ENCODE peak calls at places on chromosome 1, in eight cellular contexts. H is endothelial cell of umbilical vein, Y is sigmoid colon, J is heart left ventricle, I is ovary, T is breast epithelium, B is K562, F is body of pancreas. S is an unnamed sample. For H3K27me3, the result is how much of the 10 kb centered on the place peaks cover.

GRCh38 chr1:232940262-232940661 is 10.1 kb upstream of the NTPCR start:
- DNase-seq in F (no peak), H (no peak), T (no peak), I (no peak), B (no peak), Y (no peak), J (no peak), S (no peak)

GRCh38 chr1:46188295-46189030 is 9.8 kb downstream of the POMGNT1 start:
- DNase-seq in Y (no peak), I (no peak), H (no peak), J (no peak), B (peak), T (no peak), F (no peak), S (no peak)

GRCh38 chr1:24464378-24464770 is 38.3 kb upstream of the RCAN3 start:
- DNase-seq in J (no peak), F (no peak), T (no peak), I (no peak), H (no peak), Y (no peak), B (no peak), S (no peak)

GRCh38 chr1:169698976-169699375 is 12.4 kb downstream of the SELL start:
- DNase-seq in T (no peak), B (no peak), J (no peak), I (no peak), Y (no peak), F (no peak), H (peak), S (no peak)

GRCh38 chr1:236009857-236010256 is 55.0 kb downstream of the NID1 start:
- DNase-seq in B (no peak), J (no peak), H (peak), Y (no peak), I (no peak), T (no peak), F (no peak), S (no peak)

GRCh38 chr1:228007801-228008341 is 1.1 kb downstream of the WNT3A start:
- DNase-seq in J (no peak), F (peak), H (no peak), T (peak), I (no peak), B (no peak), Y (peak), S (no peak)

GRCh38 chr1:14778882-14779594 is 180.6 kb downstream of the KAZN start:
- DNase-seq in T (no peak), H (no peak), J (peak), F (peak), I (no peak), B (peak), Y (no peak), S (no peak)

GRCh38 chr1:53061123-53061858 is 722 bp upstream of the PODN start:
- DNase-seq in F (no peak), I (peak), H (no peak), T (no peak), J (no peak), Y (peak), B (no peak), S (no peak)

GRCh38 chr1:209879539-209879938 is 51.8 kb downstream of the UTP25 start:
- DNase-seq in F (no peak), B (no peak), T (no peak), I (no peak), Y (no peak), H (no peak), J (no peak), S (no peak)

GRCh38 chr1:70509996-70510876 is 99.2 kb downstream of the CTH start:
- DNase-seq in H (peak), J (no peak), Y (no peak), T (no peak), I (no peak), B (peak), F (peak), S (no peak)

GRCh38 chr1:86084998-86085397 is 71.6 kb downstream of the COL24A1 start:
- DNase-seq in Y (no peak), T (no peak), B (no peak), I (no peak), H (no peak), F (no peak), J (no peak), S (no peak)

GRCh38 chr1:247113094-247113497 is 8.9 kb upstream of the ZNF669 start:
- DNase-seq in J (no peak), H (no peak), B (no peak), F (peak), T (no peak), I (no peak), Y (no peak), S (no peak)

GRCh38 chr1:160664573-160665051 is 17.8 kb upstream of the SLAMF1 start:
- DNase-seq in Y (no peak), I (no peak), J (no peak), F (no peak), T (no peak), H (no peak), B (no peak), S (no peak)

GRCh38 chr1:107767156-107767582 is 197.8 kb downstream of the VAV3 start:
- DNase-seq in I (no peak), T (no peak), H (peak), B (no peak), J (no peak), F (no peak), Y (no peak), S (no peak)

GRCh38 chr1:31551206-31551605 is 25.1 kb upstream of the TINAGL1 start:
- DNase-seq in J (no peak), H (peak), Y (no peak), I (no peak), T (no peak), B (no peak), F (no peak), S (no peak)

GRCh38 chr1:18805925-18806849 is 53.3 kb downstream of the TAS1R2 start:
- DNase-seq in I (no peak), Y (no peak), T (no peak), J (no peak), B (no peak), F (no peak), H (no peak), S (no peak)

GRCh38 chr1:243230914-243231313 is 24.2 kb downstream of the CEP170 start:
- DNase-seq in I (no peak), F (no peak), H (peak), B (peak), Y (no peak), J (no peak), T (no peak), S (no peak)

GRCh38 chr1:221675880-221676800 is 65.7 kb downstream of the DUSP10 start:
- DNase-seq in J (no peak), B (no peak), Y (no peak), I (no peak), T (no peak), F (no peak), H (no peak), S (no peak)

DNA sequence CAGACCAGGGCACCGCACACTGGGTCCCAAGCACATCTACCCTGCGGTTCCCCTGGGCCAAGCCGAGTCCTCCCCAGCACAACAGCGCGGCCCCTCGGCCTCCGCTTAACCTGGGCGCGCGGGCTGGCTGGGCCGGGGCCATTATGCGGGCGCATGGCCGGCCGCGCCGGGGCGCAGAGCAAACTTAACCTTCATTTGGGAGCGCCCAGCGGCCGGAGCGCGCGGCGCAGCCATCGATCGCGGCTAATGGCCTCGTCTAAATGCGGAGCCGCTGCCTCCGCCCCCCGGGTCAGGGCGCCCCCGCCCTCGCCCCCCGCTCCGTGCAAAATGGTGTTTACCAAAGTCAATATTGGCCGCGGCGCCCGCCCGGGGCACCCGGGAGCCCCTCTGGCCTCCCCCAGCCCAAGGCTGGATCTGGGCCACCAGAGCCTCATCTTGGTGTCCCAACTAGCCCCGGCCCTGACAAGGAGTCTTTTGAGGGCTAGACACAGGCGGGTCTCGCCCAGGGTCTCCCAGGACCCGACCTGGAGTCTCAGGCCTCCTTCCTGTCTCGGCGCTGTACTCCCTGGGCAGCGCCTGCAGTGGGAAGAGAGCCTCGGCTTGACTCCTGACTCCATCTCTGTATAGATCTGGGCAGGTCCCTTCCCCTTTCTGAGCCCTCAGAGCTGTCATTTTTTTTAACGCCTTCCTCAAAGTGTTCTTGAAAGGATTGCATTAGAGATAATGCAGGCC is 272.0 kb downstream of the TRABD2B start:
- DNase-seq in F (no peak), H (no peak), J (no peak), I (no peak), Y (no peak), B (peak), T (no peak), S (no peak)
- TF ChIP-seq CTCF in F (no peak), H (peak), J (no peak), I (no peak), Y (no peak), B (no peak), T (no peak), S (no peak)

GRCh38 chr1:189323090-189323489 is 1154.6 kb downstream of the BRINP3 start:
- DNase-seq in B (no peak), I (no peak), H (peak), J (no peak), F (no peak), Y (no peak), T (no peak), S (no peak)
- H3K27me3 ChIP-seq in B (under half), I (under half), H (under half), J (under half), F (under half), Y (under half), T (under half), S (under half)

GRCh38 chr1:8348056-8348776 is 30.3 kb downstream of the SLC45A1 start:
- DNase-seq in J (no peak), B (no peak), T (no peak), F (no peak), H (no peak), I (no peak), Y (no peak), S (no peak)

GRCh38 chr1:8350914-8351684 is 33.2 kb downstream of the SLC45A1 start:
- DNase-seq in J (no peak), F (no peak), T (no peak), B (no peak), H (no peak), I (no peak), Y (peak), S (no peak)

GRCh38 chr1:8348777-8349472 is 31.0 kb downstream of the SLC45A1 start:
- DNase-seq in Y (no peak), I (peak), B (peak), T (peak), F (peak), J (peak), H (peak), S (no peak)

GRCh38 chr1:8349473-8349865 is 31.6 kb downstream of the SLC45A1 start:
- DNase-seq in J (no peak), T (no peak), F (no peak), I (no peak), B (no peak), H (no peak), Y (no peak), S (no peak)

GRCh38 chr1:8349961-8350360 is 32.0 kb downstream of the SLC45A1 start:
- DNase-seq in H (no peak), T (no peak), I (peak), F (no peak), J (no peak), B (no peak), Y (peak), S (no peak)
- TF ChIP-seq POLR2A in H (no peak), T (no peak), I (no peak), F (no peak), J (no peak), B (no peak), Y (no peak), S (no peak)

GRCh38 chr1:163820748-163821147 is 499.0 kb downstream of the NUF2 start:
- DNase-seq in B (no peak), I (no peak), Y (no peak), F (no peak), H (peak), T (no peak), J (no peak), S (no peak)
- TF ChIP-seq CTCF in B (no peak), I (no peak), Y (no peak), F (no peak), H (no peak), T (no peak), J (no peak), S (no peak)

GRCh38 chr1:54701996-54702395 is 13.7 kb upstream of the TTC4 start:
- DNase-seq in J (no peak), F (no peak), H (no peak), T (no peak), I (no peak), B (no peak), Y (no peak), S (no peak)
- H3K27me3 ChIP-seq in J (under half), F (under half), H (under half), T (under half), I (under half), B (half or more), Y (under half), S (under half)

GRCh38 chr1:157161901-157162300 is 23.7 kb upstream of the ETV3 start:
- DNase-seq in J (no peak), Y (no peak), H (no peak), F (no peak), B (no peak), I (no peak), T (no peak), S (no peak)
- TF ChIP-seq POLR2A in J (no peak), Y (no peak), H (no peak), F (no peak), B (no peak), I (no peak), T (no peak), S (no peak)

GRCh38 chr1:100750002-100750885 is 30.7 kb downstream of the VCAM1 start:
- DNase-seq in H (no peak), F (no peak), J (no peak), B (no peak), Y (no peak), I (no peak), T (no peak), S (no peak)
- TF ChIP-seq CTCF in H (no peak), F (no peak), J (no peak), B (peak), Y (no peak), I (no peak), T (no peak), S (no peak)

GRCh38 chr1:116914667-116915066 is 5.0 kb downstream of the PTGFRN start:
- DNase-seq in I (no peak), Y (no peak), B (no peak), T (no peak), J (no peak), F (no peak), H (no peak), S (no peak)
- H3K27me3 ChIP-seq in I (under half), Y (under half), B (under half), T (under half), J (under half), F (under half), H (under half), S (under half)

S was measured in esophagus squamous epithelium.